ENCODE peak calls at places on chromosomes 1 and 21, in nine cellular contexts. X is OCI-LY7; N is stimulated activated CD4-positive, alpha-beta T cell treated with anti-CD3 and anti-CD28 coated beads, Interleukin-4, amount 100 ng/mL, for 1 hour; O is GM10248; K is heart right ventricle; R is cortex of kidney; B is suprapubic skin; Y is MV-4-11; Q is caudate nucleus. T is an unnamed sample.

GRCh38 chr1:114524933-114525332 is 13.9 kb upstream of the TRIM33 start:
- DNase-seq in B (no peak), K (no peak), N (no peak), X (peak; percentile 19), Q (no peak), Y (no peak), R (no peak), O (no peak), T (no peak)

GRCh38 chr1:243287652-243288051 is 31.8 kb downstream of the SDCCAG8 start:
- DNase-seq in N (no peak), R (no peak), K (no peak), B (no peak), X (peak; percentile 29), O (peak; percentile 52), Q (no peak), Y (peak; percentile 94), T (no peak)

GRCh38 chr1:247373721-247374141 is 42.1 kb upstream of the ZNF496 start:
- DNase-seq in Q (peak; percentile 9), Y (no peak), O (peak; percentile 29), B (no peak), K (peak; percentile 54), X (peak; percentile 71), R (no peak), N (peak; percentile 63), T (peak; percentile 32)

GRCh38 chr1:85134583-85135455 is 66.0 kb downstream of the SYDE2 start:
- DNase-seq in X (no peak), R (no peak), Q (no peak), N (no peak), O (no peak), K (no peak), B (no peak), Y (peak; percentile 47), T (no peak)

GRCh38 chr1:222048030-222048632 is 306.2 kb upstream of the DUSP10 start:
- DNase-seq in Y (peak; percentile 83), X (no peak), O (peak; percentile 52), Q (no peak), K (no peak), N (no peak), R (no peak), B (no peak), T (no peak)

GRCh38 chr1:65332821-65333220 is 23.5 kb downstream of the DNAJC6 start:
- DNase-seq in Q (no peak), K (no peak), N (no peak), B (no peak), Y (no peak), R (no peak), O (no peak), X (no peak), T (no peak)

GRCh38 chr1:3688356-3688755 is 36.0 kb downstream of the TP73 start:
- DNase-seq in B (no peak), R (no peak), X (no peak), K (no peak), Q (no peak), Y (peak; percentile 10), N (no peak), O (peak; percentile 72), T (no peak)

GRCh38 chr1:172902861-172903381 is 147.8 kb downstream of the TNFSF18 start:
- DNase-seq in R (no peak), B (no peak), K (no peak), Y (no peak), X (no peak), O (no peak), N (no peak), Q (no peak), T (no peak)

GRCh38 chr1:195428927-195429326 is 1179.3 kb downstream of the KCNT2 start:
- DNase-seq in X (no peak), Q (no peak), N (no peak), Y (no peak), R (no peak), B (no peak), O (no peak), K (no peak), T (no peak)

GRCh38 chr1:44842763-44843655 is at the start of gene PTCH2:
- DNase-seq in N (peak; percentile 24), R (no peak), O (peak; percentile 62), K (peak; percentile 71), Q (no peak), B (no peak), X (peak; percentile 24), Y (no peak), T (peak; percentile 34)

GRCh38 chr1:31932491-31933316 is 5.5 kb downstream of the PTP4A2 start:
- DNase-seq in Q (no peak), Y (peak; percentile 28), N (no peak), O (no peak), X (peak; percentile 56), B (no peak), K (no peak), R (no peak), T (no peak)

GRCh38 chr21:34886554-34887385 is 162.3 kb downstream of the RUNX1 start:
- DNase-seq in Q (no peak), K (peak; percentile 26), O (no peak), N (peak; percentile 40), X (no peak), Y (no peak), R (no peak), B (no peak), T (no peak)

GRCh38 chr1:94296018-94296417 is 58.6 kb upstream of the ARHGAP29 start:
- DNase-seq in Y (no peak), N (no peak), K (peak; percentile 31), X (no peak), O (no peak), R (no peak), B (no peak), Q (no peak), T (no peak)